ENCODE peak calls at places on chromosomes 4 and X, in four cellular contexts. N, J, H and M are unnamed samples.
A peak's percentile ranks its signal among the peaks of the same experiment; 100 is the strongest.

GRCh38 chr4:152197211-152197610 is 338.7 kb downstream of the FBXW7 start:
- DNase-seq in N (no peak), J (no peak), H (no peak), M (no peak)

GRCh38 chrX:150200820-150201287 is 162.3 kb upstream of the MAMLD1 start:
- DNase-seq in N (peak; percentile 54), J (peak; percentile 54), H (no peak), M (no peak)

GRCh38 chrX:130053236-130053635 is 57.1 kb downstream of the ELF4 start:
- DNase-seq in N (no peak), J (no peak), H (no peak), M (no peak)

GRCh38 chrX:136193771-136194170 is 46.4 kb downstream of the FHL1 start:
- DNase-seq in N (no peak), J (no peak), H (no peak), M (no peak)

GRCh38 chr4:86038037-86038436 is 321.8 kb downstream of the MAPK10 start:
- DNase-seq in N (no peak), J (no peak), H (no peak), M (no peak)

GRCh38 chrX:70176938-70177533 is at the start of gene DGAT2L6:
- DNase-seq in N (no peak), J (peak; percentile 53), H (no peak), M (no peak)

GRCh38 chr4:156496797-156497196 is 474.8 kb downstream of the PDGFC start:
- DNase-seq in N (no peak), J (no peak), H (no peak), M (no peak)

GRCh38 chr4:56261027-56261426 is 126.3 kb downstream of the AASDH start:
- DNase-seq in N (no peak), J (peak; percentile 2), H (no peak), M (no peak)

GRCh38 chr4:110622841-110623709 is at the start of gene PITX2:
- DNase-seq in N (no peak), J (no peak), H (peak; percentile 99), M (peak; percentile 90)

GRCh38 chr4:181761130-181761529 is 482.1 kb upstream of the TENM3 start:
- DNase-seq in N (no peak), J (no peak), H (no peak), M (no peak)

GRCh38 chr4:122917731-122918130 is 4.7 kb downstream of the NUDT6 start:
- DNase-seq in N (no peak), J (no peak), H (no peak), M (no peak)

GRCh38 chrX:150411656-150412055 is 48.5 kb downstream of the MAMLD1 start:
- DNase-seq in N (no peak), J (no peak), H (no peak), M (no peak)

GRCh38 chr4:81031389-81032173 is 1.1 kb downstream of the BMP3 start:
- DNase-seq in N (no peak), J (no peak), H (peak; percentile 69), M (no peak)
- TF ChIP-seq SUZ12 in N (no peak), J (no peak), H (peak; percentile 66), M (no peak)

GRCh38 chrX:48703228-48703627 is 6.7 kb downstream of the SUV39H1 start:
- DNase-seq in N (no peak), J (no peak), H (no peak), M (no peak)

GRCh38 chrX:48703642-48704481 is 7.3 kb downstream of the SUV39H1 start:
- DNase-seq in N (no peak), J (no peak), H (no peak), M (no peak)

GRCh38 chrX:48709522-48710117 is 13.1 kb downstream of the SUV39H1 start:
- DNase-seq in N (no peak), J (no peak), H (no peak), M (no peak)

GRCh38 chrX:48702716-48703115 is 6.2 kb downstream of the SUV39H1 start:
- DNase-seq in N (no peak), J (no peak), H (no peak), M (no peak)

GRCh38 chrX:48705876-48706275 is 9.3 kb downstream of the SUV39H1 start:
- DNase-seq in N (no peak), J (no peak), H (no peak), M (no peak)
- H3K9me3 ChIP-seq in N (no peaks in the 10 kb centered on the region), J (no peaks in the 10 kb centered on the region), H (no peaks in the 10 kb centered on the region), M (no peaks in the 10 kb centered on the region)

DNA sequence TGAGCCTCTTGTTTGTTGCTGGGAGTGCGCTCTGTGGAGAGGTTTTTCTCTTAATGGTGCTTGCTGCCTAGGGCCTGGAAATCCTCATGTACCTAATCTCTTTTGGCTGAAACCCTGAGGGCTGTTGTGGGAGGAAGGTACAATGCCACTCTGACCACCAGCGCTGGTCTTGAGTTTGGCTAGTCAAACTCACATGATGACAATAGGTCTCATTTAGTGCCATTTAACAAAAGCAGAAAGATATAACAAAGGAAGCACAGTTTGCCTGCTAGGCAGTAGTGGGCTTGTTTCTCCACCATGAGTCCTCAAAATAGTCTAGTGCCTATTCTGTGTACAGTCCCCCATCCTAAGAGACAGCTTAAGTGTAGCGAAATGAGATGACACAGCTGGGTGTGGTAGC is 111.3 kb downstream of the TSPAN7 start:
- DNase-seq in N (no peak), J (no peak), H (no peak), M (no peak)
- H3K4me3 ChIP-seq in N (no peak overlapping the region), J (no peak overlapping the region), H (no peak overlapping the region), M (no peak overlapping the region)

GRCh38 chr4:2246384-2247127 is 4.6 kb upstream of the HAUS3 start:
- DNase-seq in N (no peak), J (no peak), H (peak; percentile 43), M (no peak)
- TF ChIP-seq SUZ12 in N (no peak), J (no peak), H (no peak), M (no peak)

GRCh38 chr4:7470522-7471128 is 35.9 kb upstream of the PSAPL1 start:
- DNase-seq in N (no peak), J (no peak), H (no peak), M (no peak)
- H3K9me3 ChIP-seq in N (no peaks in the 10 kb centered on the region), J (no peaks in the 10 kb centered on the region), H (peaks cover 7% of the 10 kb centered on the region), M (peaks cover 13% of the 10 kb centered on the region)

GRCh38 chr4:6892190-6892908 is 17.3 kb upstream of the TBC1D14 start:
- DNase-seq in N (peak; percentile 94), J (no peak), H (no peak), M (no peak)
- H3K4me3 ChIP-seq in N (peak overlapping the region; percentile 69), J (no peak overlapping the region), H (no peak overlapping the region), M (no peak overlapping the region)

GRCh38 chrX:111376897-111377601 is 34.9 kb downstream of the DCX start:
- DNase-seq in N (no peak), J (no peak), H (no peak), M (peak; percentile 22)
- TF ChIP-seq SUZ12 in N (no peak), J (no peak), H (no peak), M (no peak)

GRCh38 chrX:72002886-72003285 is 92.2 kb downstream of the NHSL2 start:
- DNase-seq in N (no peak), J (no peak), H (no peak), M (no peak)
- H3K9me3 ChIP-seq in N (no peaks in the 10 kb centered on the region), J (no peaks in the 10 kb centered on the region), H (no peaks in the 10 kb centered on the region), M (no peaks in the 10 kb centered on the region)

GRCh38 chr4:176779421-176779820 is 13.3 kb downstream of the VEGFC start:
- DNase-seq in N (no peak), J (no peak), H (no peak), M (no peak)

GRCh38 chr4:176782191-176782590 is 10.5 kb downstream of the VEGFC start:
- DNase-seq in N (no peak), J (no peak), H (no peak), M (no peak)

GRCh38 chr4:176782794-176783193 is 9.9 kb downstream of the VEGFC start:
- DNase-seq in N (no peak), J (no peak), H (no peak), M (no peak)

GRCh38 chr4:176781739-176782100 is 11.0 kb downstream of the VEGFC start:
- DNase-seq in N (no peak), J (no peak), H (no peak), M (no peak)

GRCh38 chr4:176780995-176781738 is 11.6 kb downstream of the VEGFC start:
- DNase-seq in N (no peak), J (no peak), H (no peak), M (no peak)
- H3K4me3 ChIP-seq in N (no peak overlapping the region), J (no peak overlapping the region), H (no peak overlapping the region), M (no peak overlapping the region)